ENCODE peak calls at places on chromosome 13, in ten cellular contexts. One of them, this sample, is unnamed.

GRCh38 chr13:80211573-80211972 is 129.4 kb downstream of the SPRY2 start:
- DNase-seq in dorsolateral prefrontal cortex: no peak
- DNase-seq in mucosa of descending colon: no peak
- DNase-seq in fibroblast of pulmonary artery: no peak
- DNase-seq in prostate gland: no peak
- DNase-seq in progenitor cell of endocrine pancreas: no peak
- DNase-seq in right atrium auricular region: no peak
- DNase-seq in tibial artery: no peak
- DNase-seq in Calu3: no peak
- DNase-seq in HepG2: no peak
- DNase-seq in this sample: no peak

GRCh38 chr13:95153647-95154405 is 147.4 kb downstream of the ABCC4 start:
- DNase-seq in dorsolateral prefrontal cortex: no peak
- DNase-seq in right atrium auricular region: no peak
- DNase-seq in tibial artery: no peak
- DNase-seq in mucosa of descending colon: no peak
- DNase-seq in prostate gland: no peak
- DNase-seq in progenitor cell of endocrine pancreas: no peak
- DNase-seq in fibroblast of pulmonary artery: peak; percentile 64
- DNase-seq in HepG2: no peak
- DNase-seq in Calu3: no peak
- DNase-seq in this sample: no peak

GRCh38 chr13:112077729-112078128 is 10.8 kb downstream of the SOX1 start:
- DNase-seq in dorsolateral prefrontal cortex: no peak
- DNase-seq in Calu3: no peak
- DNase-seq in prostate gland: no peak
- DNase-seq in progenitor cell of endocrine pancreas: no peak
- DNase-seq in tibial artery: peak; percentile 40
- DNase-seq in right atrium auricular region: no peak
- DNase-seq in HepG2: no peak
- DNase-seq in fibroblast of pulmonary artery: no peak
- DNase-seq in mucosa of descending colon: no peak
- DNase-seq in this sample: no peak

GRCh38 chr13:81406022-81406421 is 1065.1 kb upstream of the SPRY2 start:
- DNase-seq in prostate gland: no peak
- DNase-seq in progenitor cell of endocrine pancreas: no peak
- DNase-seq in fibroblast of pulmonary artery: no peak
- DNase-seq in HepG2: no peak
- DNase-seq in tibial artery: no peak
- DNase-seq in dorsolateral prefrontal cortex: no peak
- DNase-seq in mucosa of descending colon: no peak
- DNase-seq in Calu3: no peak
- DNase-seq in right atrium auricular region: no peak
- DNase-seq in this sample: no peak

GRCh38 chr13:82688400-82688999 is 1193.8 kb downstream of the SLITRK1 start:
- DNase-seq in prostate gland: no peak
- DNase-seq in HepG2: no peak
- DNase-seq in fibroblast of pulmonary artery: peak; percentile 26
- DNase-seq in tibial artery: no peak
- DNase-seq in right atrium auricular region: no peak
- DNase-seq in progenitor cell of endocrine pancreas: no peak
- DNase-seq in Calu3: no peak
- DNase-seq in mucosa of descending colon: no peak
- DNase-seq in dorsolateral prefrontal cortex: no peak
- DNase-seq in this sample: no peak

GRCh38 chr13:27194895-27195764 is 23.5 kb upstream of the USP12 start:
- DNase-seq in prostate gland: no peak
- DNase-seq in fibroblast of pulmonary artery: peak; percentile 95
- DNase-seq in dorsolateral prefrontal cortex: no peak
- DNase-seq in HepG2: no peak
- DNase-seq in mucosa of descending colon: no peak
- DNase-seq in tibial artery: no peak
- DNase-seq in Calu3: peak; percentile 40
- DNase-seq in progenitor cell of endocrine pancreas: no peak
- DNase-seq in right atrium auricular region: no peak
- DNase-seq in this sample: peak; percentile 77

GRCh38 chr13:29924482-29924884 is 74.1 kb upstream of the UBL3 start:
- DNase-seq in progenitor cell of endocrine pancreas: no peak
- DNase-seq in fibroblast of pulmonary artery: peak; percentile 15
- DNase-seq in mucosa of descending colon: no peak
- DNase-seq in prostate gland: no peak
- DNase-seq in Calu3: no peak
- DNase-seq in tibial artery: no peak
- DNase-seq in HepG2: peak; percentile 44
- DNase-seq in dorsolateral prefrontal cortex: no peak
- DNase-seq in right atrium auricular region: no peak
- DNase-seq in this sample: no peak

GRCh38 chr13:26914624-26915023 is 154.0 kb upstream of the GPR12 start:
- DNase-seq in prostate gland: no peak
- DNase-seq in tibial artery: no peak
- DNase-seq in dorsolateral prefrontal cortex: no peak
- DNase-seq in mucosa of descending colon: no peak
- DNase-seq in fibroblast of pulmonary artery: no peak
- DNase-seq in HepG2: no peak
- DNase-seq in progenitor cell of endocrine pancreas: no peak
- DNase-seq in right atrium auricular region: no peak
- DNase-seq in Calu3: no peak
- DNase-seq in this sample: no peak

GRCh38 chr13:28983661-28984060 is 163.5 kb downstream of the MTUS2 start:
- DNase-seq in right atrium auricular region: no peak
- DNase-seq in HepG2: no peak
- DNase-seq in prostate gland: no peak
- DNase-seq in progenitor cell of endocrine pancreas: no peak
- DNase-seq in Calu3: no peak
- DNase-seq in dorsolateral prefrontal cortex: no peak
- DNase-seq in tibial artery: no peak
- DNase-seq in fibroblast of pulmonary artery: no peak
- DNase-seq in mucosa of descending colon: no peak
- DNase-seq in this sample: no peak

GRCh38 chr13:74047925-74048324 is 86.3 kb downstream of the KLF12 start:
- DNase-seq in fibroblast of pulmonary artery: no peak
- DNase-seq in prostate gland: no peak
- DNase-seq in mucosa of descending colon: no peak
- DNase-seq in HepG2: no peak
- DNase-seq in Calu3: peak; percentile 3
- DNase-seq in dorsolateral prefrontal cortex: no peak
- DNase-seq in right atrium auricular region: no peak
- DNase-seq in progenitor cell of endocrine pancreas: no peak
- DNase-seq in tibial artery: no peak
- DNase-seq in this sample: no peak

GRCh38 chr13:110254151-110254679 is 52.7 kb downstream of the COL4A1 start:
- DNase-seq in dorsolateral prefrontal cortex: no peak
- DNase-seq in HepG2: no peak
- DNase-seq in mucosa of descending colon: no peak
- DNase-seq in Calu3: no peak
- DNase-seq in right atrium auricular region: peak; percentile 57
- DNase-seq in fibroblast of pulmonary artery: no peak
- DNase-seq in prostate gland: no peak
- DNase-seq in progenitor cell of endocrine pancreas: no peak
- DNase-seq in tibial artery: no peak
- DNase-seq in this sample: no peak
- TF ChIP-seq CTCF in dorsolateral prefrontal cortex: no peak
- TF ChIP-seq CTCF in HepG2: no peak
- TF ChIP-seq CTCF in mucosa of descending colon: no peak
- TF ChIP-seq CTCF in Calu3: no peak
- TF ChIP-seq CTCF in right atrium auricular region: no peak
- TF ChIP-seq CTCF in fibroblast of pulmonary artery: no peak
- TF ChIP-seq CTCF in prostate gland: no peak
- TF ChIP-seq CTCF in progenitor cell of endocrine pancreas: no peak
- TF ChIP-seq CTCF in tibial artery: no peak
- TF ChIP-seq CTCF in this sample: no peak

GRCh38 chr13:35160921-35161320 is 218.9 kb downstream of the NBEA start:
- DNase-seq in prostate gland: no peak
- DNase-seq in right atrium auricular region: no peak
- DNase-seq in mucosa of descending colon: no peak
- DNase-seq in Calu3: no peak
- DNase-seq in fibroblast of pulmonary artery: no peak
- DNase-seq in dorsolateral prefrontal cortex: no peak
- DNase-seq in HepG2: no peak
- DNase-seq in progenitor cell of endocrine pancreas: no peak
- DNase-seq in tibial artery: no peak
- DNase-seq in this sample: no peak

GRCh38 chr13:35162420-35162819 is 220.3 kb downstream of the NBEA start:
- DNase-seq in fibroblast of pulmonary artery: no peak
- DNase-seq in HepG2: no peak
- DNase-seq in mucosa of descending colon: no peak
- DNase-seq in right atrium auricular region: no peak
- DNase-seq in progenitor cell of endocrine pancreas: no peak
- DNase-seq in Calu3: no peak
- DNase-seq in tibial artery: no peak
- DNase-seq in dorsolateral prefrontal cortex: no peak
- DNase-seq in prostate gland: no peak
- DNase-seq in this sample: no peak

GRCh38 chr13:35163674-35164073 is 221.6 kb downstream of the NBEA start:
- DNase-seq in fibroblast of pulmonary artery: no peak
- DNase-seq in prostate gland: no peak
- DNase-seq in tibial artery: no peak
- DNase-seq in progenitor cell of endocrine pancreas: no peak
- DNase-seq in mucosa of descending colon: no peak
- DNase-seq in right atrium auricular region: no peak
- DNase-seq in Calu3: no peak
- DNase-seq in dorsolateral prefrontal cortex: no peak
- DNase-seq in HepG2: no peak
- DNase-seq in this sample: no peak

GRCh38 chr13:35165205-35165604 is 223.1 kb downstream of the NBEA start:
- DNase-seq in right atrium auricular region: no peak
- DNase-seq in prostate gland: no peak
- DNase-seq in Calu3: no peak
- DNase-seq in fibroblast of pulmonary artery: no peak
- DNase-seq in mucosa of descending colon: no peak
- DNase-seq in tibial artery: no peak
- DNase-seq in dorsolateral prefrontal cortex: no peak
- DNase-seq in HepG2: no peak
- DNase-seq in progenitor cell of endocrine pancreas: no peak
- DNase-seq in this sample: no peak

DNA sequence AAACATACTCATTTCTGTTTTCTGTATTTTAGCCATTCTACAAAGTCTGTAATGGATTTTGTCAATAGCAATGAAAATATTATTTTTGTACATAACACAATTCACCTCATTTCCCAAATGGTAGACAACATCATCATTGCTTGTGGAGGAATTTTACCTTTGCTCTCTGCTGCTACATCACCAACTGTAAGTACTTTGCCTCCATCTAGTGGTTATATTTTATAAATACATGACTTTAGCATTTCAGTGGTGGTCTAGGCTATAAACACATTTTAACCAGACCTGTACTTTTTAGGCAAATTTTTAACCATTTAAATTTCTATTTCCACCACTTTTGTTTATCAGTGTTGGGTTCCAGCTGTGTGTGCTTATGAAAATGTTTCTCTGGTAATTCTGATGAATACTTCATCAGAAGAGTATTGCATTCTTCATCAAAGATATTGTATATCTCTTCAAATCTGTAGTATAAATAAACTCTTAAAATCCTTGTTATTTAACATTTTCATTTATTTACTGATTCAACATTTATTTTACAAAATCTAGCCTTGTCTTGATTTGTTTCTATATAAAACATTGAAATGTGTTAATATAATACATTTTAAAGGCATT is 222.4 kb downstream of the NBEA start:
- DNase-seq in HepG2: peak; percentile 20
- DNase-seq in right atrium auricular region: no peak
- DNase-seq in tibial artery: no peak
- DNase-seq in progenitor cell of endocrine pancreas: no peak
- DNase-seq in dorsolateral prefrontal cortex: no peak
- DNase-seq in prostate gland: no peak
- DNase-seq in Calu3: no peak
- DNase-seq in mucosa of descending colon: no peak
- DNase-seq in fibroblast of pulmonary artery: peak; percentile 65
- DNase-seq in this sample: peak; percentile 7
- TF ChIP-seq CTCF in HepG2: peak; percentile 68
- TF ChIP-seq CTCF in right atrium auricular region: peak; percentile 83
- TF ChIP-seq CTCF in tibial artery: peak; percentile 63
- TF ChIP-seq CTCF in progenitor cell of endocrine pancreas: peak; percentile 80
- TF ChIP-seq CTCF in dorsolateral prefrontal cortex: peak; percentile 75
- TF ChIP-seq CTCF in prostate gland: no peak
- TF ChIP-seq CTCF in Calu3: no peak
- TF ChIP-seq CTCF in mucosa of descending colon: no peak
- TF ChIP-seq CTCF in fibroblast of pulmonary artery: peak; percentile 56
- TF ChIP-seq CTCF in this sample: peak; percentile 55

DNA sequence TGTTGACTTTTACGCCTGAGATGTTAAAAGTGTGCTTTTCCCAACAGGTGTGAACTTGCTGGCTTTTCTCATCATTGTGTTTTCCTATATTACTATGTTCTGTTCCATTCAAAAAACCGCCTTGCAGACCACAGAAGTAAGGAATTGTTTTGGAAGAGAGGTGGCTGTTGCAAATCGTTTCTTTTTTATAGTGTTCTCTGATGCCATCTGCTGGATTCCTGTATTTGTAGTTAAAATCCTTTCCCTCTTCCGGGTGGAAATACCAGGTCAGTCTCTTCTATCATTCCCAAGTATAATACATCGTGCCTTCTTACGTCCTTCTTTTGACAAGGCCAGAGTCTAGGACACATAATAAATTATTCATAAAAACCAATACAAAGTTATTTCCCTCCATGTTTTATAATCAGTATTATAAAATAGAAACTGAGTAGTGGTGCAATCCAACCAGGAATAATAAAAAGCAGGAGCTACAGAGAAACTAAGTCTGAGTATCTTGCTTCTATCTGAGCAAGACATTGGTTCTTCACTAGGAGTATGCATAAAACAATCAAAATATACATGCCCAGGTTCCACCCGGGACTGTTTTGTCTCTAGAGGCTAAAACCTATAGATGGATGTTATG is 57.9 kb downstream of the RXFP2 start:
- DNase-seq in progenitor cell of endocrine pancreas: no peak
- DNase-seq in mucosa of descending colon: no peak
- DNase-seq in Calu3: peak; percentile 3
- DNase-seq in fibroblast of pulmonary artery: peak; percentile 66
- DNase-seq in right atrium auricular region: no peak
- DNase-seq in prostate gland: no peak
- DNase-seq in dorsolateral prefrontal cortex: no peak
- DNase-seq in HepG2: peak; percentile 3
- DNase-seq in tibial artery: no peak
- DNase-seq in this sample: no peak
- TF ChIP-seq CTCF in progenitor cell of endocrine pancreas: peak; percentile 42
- TF ChIP-seq CTCF in mucosa of descending colon: no peak
- TF ChIP-seq CTCF in Calu3: peak; percentile 12
- TF ChIP-seq CTCF in fibroblast of pulmonary artery: peak; percentile 56
- TF ChIP-seq CTCF in right atrium auricular region: peak; percentile 60
- TF ChIP-seq CTCF in prostate gland: no peak
- TF ChIP-seq CTCF in dorsolateral prefrontal cortex: peak; percentile 39
- TF ChIP-seq CTCF in HepG2: peak; percentile 40
- TF ChIP-seq CTCF in tibial artery: peak; percentile 50
- TF ChIP-seq CTCF in this sample: peak; percentile 42

DNA sequence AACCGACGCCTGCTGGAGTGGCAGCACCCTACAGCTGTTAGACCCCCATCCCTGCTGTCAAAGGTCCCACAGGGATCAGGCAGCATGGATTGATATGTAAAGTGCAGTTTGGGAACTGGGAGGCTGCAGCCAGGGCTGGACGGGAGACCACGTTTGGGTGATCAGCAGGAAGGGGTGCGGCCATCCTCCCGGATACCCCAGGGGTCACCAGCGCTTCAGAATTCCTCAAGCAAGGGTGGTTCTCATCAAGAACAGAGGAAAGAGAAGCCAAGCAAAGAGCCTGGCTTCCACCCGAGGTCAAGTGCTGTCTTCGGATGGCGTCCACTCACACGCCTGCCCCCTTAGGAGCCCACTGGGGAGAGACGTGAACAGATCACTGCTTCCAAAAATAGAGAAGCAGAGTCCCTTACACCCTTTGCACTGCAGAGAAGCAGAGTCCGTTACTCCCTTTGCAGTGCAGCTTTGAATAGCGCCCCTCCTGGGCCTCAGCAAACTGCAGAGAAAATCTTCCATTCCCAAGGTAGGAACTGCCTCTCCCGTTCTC is 35.5 kb downstream of the DHRS12 start:
- DNase-seq in prostate gland: no peak
- DNase-seq in fibroblast of pulmonary artery: no peak
- DNase-seq in tibial artery: no peak
- DNase-seq in progenitor cell of endocrine pancreas: no peak
- DNase-seq in HepG2: no peak
- DNase-seq in right atrium auricular region: no peak
- DNase-seq in dorsolateral prefrontal cortex: no peak
- DNase-seq in mucosa of descending colon: no peak
- DNase-seq in Calu3: no peak
- DNase-seq in this sample: no peak
- TF ChIP-seq CTCF in prostate gland: no peak
- TF ChIP-seq CTCF in fibroblast of pulmonary artery: no peak
- TF ChIP-seq CTCF in tibial artery: no peak
- TF ChIP-seq CTCF in progenitor cell of endocrine pancreas: peak; percentile 39
- TF ChIP-seq CTCF in HepG2: peak; percentile 5
- TF ChIP-seq CTCF in right atrium auricular region: peak; percentile 44
- TF ChIP-seq CTCF in dorsolateral prefrontal cortex: no peak
- TF ChIP-seq CTCF in mucosa of descending colon: no peak
- TF ChIP-seq CTCF in Calu3: no peak
- TF ChIP-seq CTCF in this sample: peak; percentile 22